ENCODE peak calls at places on chromosomes 7 and 10, in four cellular contexts. H is body of pancreas, Z is heart right ventricle, A is fibroblast of villous mesenchyme. L is an unnamed sample.

GRCh38 chr10:86215712-86216111 is 150.9 kb downstream of the GRID1 start:
- DNase-seq in H (no peak), Z (no peak), A (no peak), L (no peak)

GRCh38 chr10:122140941-122141623 is 130.0 kb upstream of the BTBD16 start:
- DNase-seq in H (peak), Z (peak), A (peak), L (peak)

GRCh38 chr10:52249850-52250395 is 64.2 kb upstream of the DKK1 start:
- DNase-seq in H (no peak), Z (no peak), A (no peak), L (peak)

GRCh38 chr7:139709460-139709859 is 68.3 kb downstream of the HIPK2 start:
- DNase-seq in H (no peak), Z (no peak), A (peak), L (no peak)

GRCh38 chr7:52077571-52077970 is 761.0 kb upstream of the COBL start:
- DNase-seq in H (no peak), Z (no peak), A (no peak), L (no peak)

GRCh38 chr10:24813866-24814265 is 90.2 kb upstream of the ARHGAP21 start:
- DNase-seq in H (no peak), Z (no peak), A (no peak), L (no peak)

GRCh38 chr7:130063036-130063435 is 7.3 kb upstream of the KLHDC10 start:
- DNase-seq in H (peak), Z (no peak), A (peak), L (peak)

GRCh38 chr7:67854236-67854635 is 857.6 kb downstream of the TYW1 start:
- DNase-seq in H (no peak), Z (no peak), A (no peak), L (no peak)

GRCh38 chr7:29319719-29320521 is 125.3 kb downstream of the CHN2 start:
- DNase-seq in H (no peak), Z (no peak), A (no peak), L (no peak)

GRCh38 chr7:54827719-54828118 is 68.7 kb upstream of the SEC61G start:
- DNase-seq in H (no peak), Z (no peak), A (no peak), L (no peak)
- H3K4me3 ChIP-seq in H (no peak), Z (no peak), A (no peak), L (no peak)

DNA sequence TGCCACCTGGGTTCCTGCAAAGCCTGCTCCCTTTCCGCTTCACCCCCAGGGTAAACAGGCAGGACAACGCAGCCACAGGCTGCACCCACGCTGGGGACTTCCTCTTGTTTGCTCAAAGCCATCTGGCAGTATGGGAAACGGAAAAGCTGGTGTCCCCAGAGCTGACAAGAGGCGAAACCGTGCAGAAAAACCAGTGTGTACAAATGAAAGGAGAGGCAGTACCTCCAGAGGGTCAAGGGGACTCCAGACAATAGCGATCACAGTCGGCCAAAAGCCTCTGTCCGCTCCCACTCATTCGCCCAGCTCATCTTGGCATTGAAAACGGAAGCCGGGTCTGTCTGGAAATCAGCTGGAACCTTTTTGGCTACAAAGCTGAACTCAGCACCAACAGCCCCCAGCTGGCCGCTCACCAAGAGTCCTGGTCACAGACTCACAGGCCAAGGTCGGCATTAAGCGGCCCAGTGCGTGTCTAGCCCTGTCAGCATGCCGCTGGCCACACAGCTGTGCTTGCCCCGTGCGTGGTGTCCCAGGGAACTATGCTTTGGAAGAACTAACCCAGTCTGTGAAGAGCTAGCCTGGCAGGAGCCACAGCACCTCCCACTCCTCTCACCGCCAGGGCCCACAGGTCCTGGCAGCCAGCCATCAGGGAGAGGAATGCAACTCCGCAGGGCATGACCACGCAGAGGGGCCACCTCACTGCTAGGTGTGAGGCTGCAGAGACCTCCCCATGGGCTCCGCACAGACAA is 10.4 kb downstream of the TNS3 start:
- DNase-seq in H (peak), Z (peak), A (peak), L (peak)
- H3K4me3 ChIP-seq in H (no peak), Z (peak), A (peak), L (peak)

DNA sequence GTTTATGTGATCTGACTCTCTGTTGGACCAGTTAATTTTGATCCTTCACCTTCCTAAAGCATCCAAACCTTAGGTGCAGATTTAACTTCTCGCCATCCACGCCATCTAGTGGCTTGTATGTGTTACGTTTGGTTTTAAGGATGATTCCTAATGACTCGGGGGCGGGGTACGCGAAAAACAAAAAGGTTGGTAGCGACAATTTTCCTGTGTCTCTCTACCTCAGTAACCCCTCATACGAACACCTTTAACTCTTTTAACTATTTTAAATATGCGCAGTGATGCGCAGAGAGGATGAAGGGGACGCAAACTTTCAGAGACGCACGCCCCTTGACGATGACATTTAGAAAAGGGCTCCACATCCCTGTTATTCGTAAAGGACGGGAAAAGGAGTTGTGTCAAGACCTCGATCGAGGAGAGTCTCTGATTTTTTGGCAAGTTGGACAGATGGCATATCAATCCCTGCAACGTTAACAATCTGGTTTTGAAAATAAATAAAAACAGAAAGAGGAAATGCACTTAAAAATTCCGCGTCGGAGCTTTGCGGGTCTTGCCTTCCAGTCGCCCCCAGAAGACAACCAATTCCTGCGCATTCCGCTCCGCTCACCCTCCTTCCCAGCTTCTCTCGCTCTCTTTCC is 597 bp upstream of the KCND2 start:
- DNase-seq in H (no peak), Z (no peak), A (peak), L (peak)
- H3K4me3 ChIP-seq in H (peak), Z (peak), A (peak), L (no peak)

GRCh38 chr7:45923818-45924217 is 2.7 kb upstream of the IGFBP3 start:
- DNase-seq in H (no peak), Z (no peak), A (no peak), L (no peak)

GRCh38 chr7:45921381-45921698 is 268 bp upstream of the IGFBP3 start:
- DNase-seq in H (no peak), Z (no peak), A (no peak), L (no peak)

GRCh38 chr7:45923290-45923689 is 2.2 kb upstream of the IGFBP3 start:
- DNase-seq in H (peak), Z (peak), A (peak), L (peak)

GRCh38 chr7:45921699-45922519 is 837 bp upstream of the IGFBP3 start:
- DNase-seq in H (peak), Z (peak), A (peak), L (peak)

DNA sequence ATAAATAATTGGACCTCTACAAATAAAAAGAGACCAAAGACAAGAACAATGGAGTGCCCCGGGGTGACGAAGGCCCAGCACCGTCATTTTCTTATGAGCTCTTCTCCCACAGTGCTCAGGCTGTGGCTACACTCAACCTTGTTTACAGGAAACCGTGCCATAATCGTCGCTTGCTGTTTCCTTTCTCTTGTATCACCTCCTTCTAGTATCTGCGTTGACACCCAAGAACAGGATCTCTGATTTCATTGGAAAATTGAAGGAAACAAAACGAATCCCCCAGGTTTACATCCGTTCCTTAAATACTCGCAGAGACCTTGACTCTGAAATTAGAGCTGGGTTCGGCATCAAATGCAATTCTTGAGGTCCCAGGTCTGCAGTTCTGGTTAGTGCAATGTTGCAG is 1.7 kb upstream of the IGFBP3 start:
- DNase-seq in H (no peak), Z (peak), A (no peak), L (no peak)
- H3K4me3 ChIP-seq in H (no peak), Z (peak), A (peak), L (peak)

GRCh38 chr10:113001599-113002448 is 51.8 kb downstream of the TCF7L2 start:
- DNase-seq in H (no peak), Z (no peak), A (peak), L (no peak)

GRCh38 chr10:113000876-113001598 is 51.0 kb downstream of the TCF7L2 start:
- DNase-seq in H (peak), Z (no peak), A (no peak), L (no peak)

GRCh38 chr10:112999102-112999501 is 49.1 kb downstream of the TCF7L2 start:
- DNase-seq in H (no peak), Z (no peak), A (no peak), L (no peak)

GRCh38 chr10:113002449-113002777 is 52.4 kb downstream of the TCF7L2 start:
- DNase-seq in H (no peak), Z (no peak), A (no peak), L (no peak)

DNA sequence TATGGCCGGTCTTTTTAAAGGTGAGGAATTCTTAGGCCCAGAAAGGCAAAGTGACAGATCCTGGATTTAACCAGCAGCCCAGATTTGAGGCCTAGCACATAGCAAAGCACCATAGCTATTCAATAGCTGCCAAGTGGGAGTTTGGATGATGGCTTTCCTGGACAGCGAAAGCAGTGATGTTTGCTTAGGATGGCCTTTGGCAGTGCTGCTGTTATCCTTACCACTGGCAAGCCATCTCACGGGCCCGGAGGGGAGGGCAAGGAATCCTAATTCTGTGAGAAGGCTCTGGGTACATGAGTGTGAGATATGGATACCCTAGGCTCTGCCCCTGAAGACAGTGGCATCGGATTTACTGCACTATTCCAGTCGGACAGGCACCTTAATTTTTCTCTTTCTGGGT is 50.4 kb downstream of the TCF7L2 start:
- DNase-seq in H (no peak), Z (no peak), A (no peak), L (no peak)
- H3K4me3 ChIP-seq in H (no peak), Z (no peak), A (no peak), L (no peak)

GRCh38 chr10:11823989-11824346 is 812 bp downstream of the PROSER2 start:
- DNase-seq in H (no peak), Z (no peak), A (peak), L (no peak)
- H3K4me3 ChIP-seq in H (peak), Z (peak), A (peak), L (peak)